ENCODE peak calls at places on chromosomes 2 and 18, in five cellular contexts. One of them, this sample, is unnamed.

GRCh38 chr2:23460228-23460627 is 75.2 kb downstream of the KLHL29 start:
- DNase-seq in RWPE1: peak; percentile 36
- DNase-seq in CD4-positive, alpha-beta T cell: no peak
- DNase-seq in right atrium auricular region: no peak
- DNase-seq in heart left ventricle: no peak
- DNase-seq in this sample: no peak

GRCh38 chr18:25061345-25061744 is 290.6 kb downstream of the ZNF521 start:
- DNase-seq in RWPE1: no peak
- DNase-seq in CD4-positive, alpha-beta T cell: no peak
- DNase-seq in right atrium auricular region: no peak
- DNase-seq in heart left ventricle: no peak
- DNase-seq in this sample: no peak

GRCh38 chr2:101829018-101829396 is 131.5 kb downstream of the MAP4K4 start:
- DNase-seq in RWPE1: no peak
- DNase-seq in CD4-positive, alpha-beta T cell: no peak
- DNase-seq in right atrium auricular region: no peak
- DNase-seq in heart left ventricle: no peak
- DNase-seq in this sample: no peak

GRCh38 chr18:4017479-4017878 is 437.6 kb downstream of the DLGAP1 start:
- DNase-seq in RWPE1: peak; percentile 17
- DNase-seq in CD4-positive, alpha-beta T cell: no peak
- DNase-seq in right atrium auricular region: no peak
- DNase-seq in heart left ventricle: no peak
- DNase-seq in this sample: no peak

GRCh38 chr2:98457045-98457696 is 12.5 kb downstream of the INPP4A start:
- DNase-seq in RWPE1: peak; percentile 60
- DNase-seq in CD4-positive, alpha-beta T cell: no peak
- DNase-seq in right atrium auricular region: peak; percentile 38
- DNase-seq in heart left ventricle: no peak
- DNase-seq in this sample: no peak

GRCh38 chr2:32128636-32129035 is 37.0 kb upstream of the SLC30A6 start:
- DNase-seq in RWPE1: no peak
- DNase-seq in CD4-positive, alpha-beta T cell: no peak
- DNase-seq in right atrium auricular region: no peak
- DNase-seq in heart left ventricle: no peak
- DNase-seq in this sample: no peak

GRCh38 chr2:95387358-95387757 is 15.2 kb upstream of the FAHD2A start:
- DNase-seq in RWPE1: no peak
- DNase-seq in CD4-positive, alpha-beta T cell: no peak
- DNase-seq in right atrium auricular region: no peak
- DNase-seq in heart left ventricle: no peak
- DNase-seq in this sample: no peak

GRCh38 chr18:33470229-33470628 is 29.7 kb upstream of the CCDC178 start:
- DNase-seq in RWPE1: no peak
- DNase-seq in CD4-positive, alpha-beta T cell: no peak
- DNase-seq in right atrium auricular region: no peak
- DNase-seq in heart left ventricle: no peak
- DNase-seq in this sample: no peak

GRCh38 chr2:230956827-230957755 is 32.0 kb upstream of the GPR55 start:
- DNase-seq in RWPE1: peak; percentile 80
- DNase-seq in CD4-positive, alpha-beta T cell: no peak
- DNase-seq in right atrium auricular region: peak; percentile 60
- DNase-seq in heart left ventricle: no peak
- DNase-seq in this sample: no peak

GRCh38 chr2:197926673-197927072 is 122.3 kb downstream of the PLCL1 start:
- DNase-seq in RWPE1: no peak
- DNase-seq in CD4-positive, alpha-beta T cell: no peak
- DNase-seq in right atrium auricular region: no peak
- DNase-seq in heart left ventricle: no peak
- DNase-seq in this sample: no peak

GRCh38 chr2:10385501-10385900 is 62.6 kb downstream of the ODC1 start:
- DNase-seq in RWPE1: no peak
- DNase-seq in CD4-positive, alpha-beta T cell: no peak
- DNase-seq in right atrium auricular region: no peak
- DNase-seq in heart left ventricle: no peak
- DNase-seq in this sample: no peak

GRCh38 chr2:62014102-62014501 is 108.6 kb downstream of the COMMD1 start:
- DNase-seq in RWPE1: no peak
- DNase-seq in CD4-positive, alpha-beta T cell: no peak
- DNase-seq in right atrium auricular region: peak; percentile 61
- DNase-seq in heart left ventricle: peak; percentile 79
- DNase-seq in this sample: peak; percentile 38

GRCh38 chr18:21264651-21265050 is 22.6 kb downstream of the GREB1L start:
- DNase-seq in RWPE1: no peak
- DNase-seq in CD4-positive, alpha-beta T cell: no peak
- DNase-seq in right atrium auricular region: no peak
- DNase-seq in heart left ventricle: no peak
- DNase-seq in this sample: peak; percentile 89

GRCh38 chr2:96163768-96164429 is 18.7 kb upstream of the DUSP2 start:
- DNase-seq in RWPE1: no peak
- DNase-seq in CD4-positive, alpha-beta T cell: no peak
- DNase-seq in right atrium auricular region: no peak
- DNase-seq in heart left ventricle: no peak
- DNase-seq in this sample: no peak

GRCh38 chr2:237715459-237715947 is 83.1 kb upstream of the RBM44 start:
- DNase-seq in RWPE1: no peak
- DNase-seq in CD4-positive, alpha-beta T cell: no peak
- DNase-seq in right atrium auricular region: peak; percentile 60
- DNase-seq in heart left ventricle: peak; percentile 62
- DNase-seq in this sample: peak; percentile 92

GRCh38 chr2:233331536-233331935 is 22.8 kb upstream of the DGKD start:
- DNase-seq in RWPE1: no peak
- DNase-seq in CD4-positive, alpha-beta T cell: peak; percentile 75
- DNase-seq in right atrium auricular region: peak; percentile 79
- DNase-seq in heart left ventricle: peak; percentile 73
- DNase-seq in this sample: no peak

GRCh38 chr2:222087998-222088397 is 210.8 kb downstream of the PAX3 start:
- DNase-seq in RWPE1: no peak
- DNase-seq in CD4-positive, alpha-beta T cell: no peak
- DNase-seq in right atrium auricular region: no peak
- DNase-seq in heart left ventricle: no peak
- DNase-seq in this sample: no peak

This sample was measured in HepG2.